ENCODE peak calls at places on chromosome 1, in four cellular contexts. L, S, A and E are unnamed samples.

GRCh38 chr1:63318255-63319068 is 3.9 kb upstream of the FOXD3 start:
- DNase-seq in A (no peak), S (no peak), L (no peak), E (no peak)

GRCh38 chr1:198936371-198937083 is 297.7 kb downstream of the PTPRC start:
- DNase-seq in S (peak; percentile 32), A (no peak), L (no peak), E (peak; percentile 2)

GRCh38 chr1:233635765-233636502 is 22.0 kb downstream of the KCNK1 start:
- DNase-seq in S (no peak), L (no peak), A (no peak), E (no peak)

GRCh38 chr1:174942547-174943255 is 57.0 kb upstream of the CACYBP start:
- DNase-seq in A (no peak), L (no peak), S (peak; percentile 64), E (no peak)

GRCh38 chr1:92923664-92924063 is 37.6 kb downstream of the DIPK1A start:
- DNase-seq in L (no peak), S (no peak), A (no peak), E (no peak)

GRCh38 chr1:151457911-151458882 is 1.1 kb downstream of the POGZ start:
- DNase-seq in A (peak; percentile 66), L (peak; percentile 77), S (peak; percentile 74), E (peak; percentile 64)

GRCh38 chr1:165207774-165208359 is 148.6 kb downstream of the LMX1A start:
- DNase-seq in L (no peak), A (no peak), S (no peak), E (no peak)

GRCh38 chr1:151935154-151935553 is 25.8 kb upstream of the THEM4 start:
- DNase-seq in S (no peak), A (no peak), L (no peak), E (peak; percentile 39)

GRCh38 chr1:240234477-240235225 is 143.0 kb downstream of the FMN2 start:
- DNase-seq in S (no peak), A (no peak), L (no peak), E (no peak)

GRCh38 chr1:9193226-9193625 is 41.3 kb upstream of the H6PD start:
- DNase-seq in S (no peak), A (no peak), L (no peak), E (no peak)

GRCh38 chr1:229364216-229365065 is 21.6 kb upstream of the CCSAP start:
- DNase-seq in L (no peak), S (no peak), A (no peak), E (no peak)